ENCODE peak calls at places on chromosomes 16 and 17, in five cellular contexts. V is adrenal gland, E is esophagus muscularis mucosa, N is ovary, X is HCT116. B is an unnamed sample.

GRCh38 chr17:17435323-17435722 is 41.5 kb upstream of the MED9 start:
- DNase-seq in V (no peak), E (no peak), N (no peak), X (no peak), B (no peak)

GRCh38 chr17:51322390-51323029 is 62.2 kb downstream of the UTP18 start:
- DNase-seq in V (no peak), E (no peak), N (no peak), X (peak), B (no peak)

GRCh38 chr16:4924593-4925378 is 12.2 kb downstream of the PPL start:
- DNase-seq in V (no peak), E (no peak), N (no peak), X (no peak), B (no peak)

GRCh38 chr17:79001190-79002020 is 8.2 kb downstream of the CANT1 start:
- DNase-seq in V (peak), E (no peak), N (peak), X (no peak), B (no peak)

GRCh38 chr17:37752482-37752881 is 7.6 kb upstream of the HNF1B start:
- DNase-seq in V (no peak), E (no peak), N (no peak), X (no peak), B (no peak)

GRCh38 chr17:45440161-45440859 is 7.6 kb upstream of the ARHGAP27 start:
- DNase-seq in V (no peak), E (no peak), N (no peak), X (no peak), B (peak)

GRCh38 chr17:60102632-60103047 is 23.9 kb upstream of the HEATR6 start:
- DNase-seq in V (no peak), E (no peak), N (no peak), X (no peak), B (peak)

GRCh38 chr17:80891096-80892018 is 100.3 kb upstream of the CHMP6 start:
- DNase-seq in V (peak), E (no peak), N (no peak), X (peak), B (peak)

GRCh38 chr16:66121466-66121865 is 245.0 kb upstream of the CDH5 start:
- DNase-seq in V (no peak), E (no peak), N (no peak), X (no peak), B (no peak)

GRCh38 chr16:76985362-76985761 is 205.6 kb upstream of the MON1B start:
- DNase-seq in V (no peak), E (no peak), N (no peak), X (no peak), B (no peak)

GRCh38 chr16:57801098-57801855 is 1.0 kb downstream of the KIFC3 start:
- DNase-seq in V (peak), E (no peak), N (no peak), X (no peak), B (no peak)

GRCh38 chr17:14091367-14091766 is 22.1 kb downstream of the COX10 start:
- DNase-seq in V (no peak), E (no peak), N (no peak), X (no peak), B (no peak)

GRCh38 chr16:678858-679807 is 1.1 kb upstream of the STUB1 start:
- DNase-seq in V (peak), E (no peak), N (peak), X (no peak), B (peak)

GRCh38 chr16:908526-909155 is 62.1 kb downstream of the LMF1 start:
- DNase-seq in V (no peak), E (no peak), N (no peak), X (no peak), B (no peak)

GRCh38 chr17:76054112-76054476 is 18.2 kb downstream of the SRP68 start:
- DNase-seq in V (no peak), E (no peak), N (no peak), X (peak), B (no peak)

GRCh38 chr17:7842950-7843535 is 9.0 kb downstream of the KDM6B start:
- DNase-seq in V (peak), E (peak), N (peak), X (no peak), B (peak)

GRCh38 chr17:45734598-45734997 is 49.5 kb upstream of the CRHR1 start:
- DNase-seq in V (no peak), E (no peak), N (no peak), X (no peak), B (no peak)

GRCh38 chr16:25089346-25089745 is 22.2 kb upstream of the LCMT1 start:
- DNase-seq in V (no peak), E (no peak), N (no peak), X (no peak), B (no peak)

GRCh38 chr17:37322106-37322505 is 53.7 kb upstream of the C17orf78 start:
- DNase-seq in V (no peak), E (no peak), N (no peak), X (no peak), B (no peak)

GRCh38 chr17:57086069-57086930 is 1.3 kb downstream of the AKAP1 start:
- DNase-seq in V (peak), E (no peak), N (peak), X (no peak), B (no peak)

GRCh38 chr17:20174588-20175265 is 165.6 kb downstream of the SPECC1 start:
- DNase-seq in V (peak), E (no peak), N (no peak), X (peak), B (no peak)

GRCh38 chr17:20173091-20173490 is 163.9 kb downstream of the SPECC1 start:
- DNase-seq in V (no peak), E (no peak), N (no peak), X (no peak), B (no peak)

GRCh38 chr17:20170085-20170484 is 160.9 kb downstream of the SPECC1 start:
- DNase-seq in V (no peak), E (no peak), N (no peak), X (no peak), B (no peak)

GRCh38 chr17:20171741-20172377 is 162.7 kb downstream of the SPECC1 start:
- DNase-seq in V (no peak), E (no peak), N (no peak), X (no peak), B (no peak)

GRCh38 chr17:20172378-20172775 is 163.2 kb downstream of the SPECC1 start:
- DNase-seq in V (no peak), E (no peak), N (no peak), X (no peak), B (no peak)
- TF ChIP-seq CTCF in V (no peak), E (no peak), N (no peak), X (no peak), B (no peak)

GRCh38 chr17:31832748-31833147 is 26.3 kb downstream of the COPRS start:
- DNase-seq in V (no peak), E (no peak), N (no peak), X (no peak), B (no peak)
- H3K4me3 ChIP-seq in V (no peak), E (no peak), N (no peak), X (no peak), B (no peak)

GRCh38 chr16:30893744-30894539 is at the start of gene BCL7C:
- DNase-seq in V (peak), E (peak), N (peak), X (peak), B (peak)
- TF ChIP-seq POLR2A in V (peak), E (no peak), N (peak), X (peak), B (peak)

DNA sequence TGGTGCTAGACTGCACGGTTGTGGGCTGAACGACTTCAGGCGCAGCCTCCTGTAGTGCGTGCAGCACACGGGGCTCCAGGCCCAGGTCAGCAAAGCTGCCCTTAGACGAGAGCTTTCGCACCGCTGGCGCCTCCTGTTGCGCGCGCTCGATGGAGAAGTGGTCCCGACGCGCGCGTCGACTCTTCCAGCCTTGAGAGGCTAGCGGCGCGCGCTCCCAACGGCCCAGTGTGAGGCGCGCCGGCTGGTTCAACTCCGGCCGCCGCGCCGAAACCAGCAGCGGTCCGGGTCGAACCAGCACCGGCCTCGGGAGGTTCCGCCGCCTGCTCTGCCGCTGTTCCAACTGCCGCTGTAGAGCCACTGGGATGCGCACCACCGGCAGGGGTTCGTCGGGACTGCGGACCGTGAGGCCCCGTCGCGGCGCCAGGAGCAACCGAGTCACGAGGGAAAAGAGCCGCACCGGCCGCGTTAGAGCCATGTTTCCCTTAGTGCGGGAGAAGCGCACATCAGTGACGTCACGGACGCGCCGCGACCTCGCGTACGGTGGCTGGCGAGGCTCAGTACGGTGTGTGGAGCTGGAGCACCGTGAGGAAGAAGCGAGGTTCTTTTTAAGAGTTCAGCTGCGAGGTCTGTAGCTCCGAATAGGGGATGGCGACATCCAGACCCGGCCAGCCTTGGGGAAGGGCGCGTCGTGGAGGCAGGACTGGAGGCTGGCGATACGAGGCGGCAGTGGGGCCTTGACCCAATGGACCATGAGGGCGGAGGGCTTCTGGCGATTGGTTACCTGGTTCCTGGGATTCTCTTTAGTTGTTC is at the start of the genes DDX28 and DUS2:
- DNase-seq in V (peak), E (peak), N (peak), X (peak), B (peak)
- TF ChIP-seq CTCF in V (no peak), E (peak), N (no peak), X (no peak), B (no peak)

DNA sequence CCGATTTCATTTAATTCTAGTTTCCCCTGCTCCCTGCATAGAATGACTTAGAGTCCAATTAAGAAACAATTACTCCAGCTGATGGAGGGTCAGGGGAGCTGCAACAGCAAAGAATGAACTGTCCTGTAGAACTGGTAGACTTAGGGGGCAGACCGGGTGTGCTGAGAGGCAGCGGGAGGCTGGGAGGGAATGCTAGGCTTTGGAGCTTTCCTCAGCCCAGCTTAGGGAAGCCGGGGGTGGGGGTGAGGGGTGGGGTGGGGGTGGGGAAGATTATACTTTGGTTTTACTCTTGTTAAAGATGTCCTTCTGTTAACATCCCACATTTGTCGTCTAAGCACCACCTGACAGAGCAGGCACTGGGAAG is 458.6 kb upstream of the ASIC2 start:
- DNase-seq in V (no peak), E (no peak), N (no peak), X (no peak), B (no peak)
- H3K4me3 ChIP-seq in V (no peak), E (no peak), N (no peak), X (no peak), B (no peak)

GRCh38 chr17:5133311-5133710 is 17.5 kb downstream of the USP6 start:
- DNase-seq in V (no peak), E (peak), N (no peak), X (no peak), B (no peak)
- TF ChIP-seq POLR2A in V (no peak), E (no peak), N (no peak), X (no peak), B (no peak)

B was measured in spleen.